ENCODE peak calls at places on chromosomes 11 and 22, in four cellular contexts. One of them, this sample, is unnamed.

GRCh38 chr11:6629892-6630631 is 10.8 kb upstream of the TPP1 start:
- DNase-seq in MV-4-11: no peak
- DNase-seq in Ammon's horn: no peak
- DNase-seq in skeletal muscle cell: no peak
- DNase-seq in this sample: no peak

GRCh38 chr11:15897211-15897960 is 459.0 kb downstream of the SOX6 start:
- DNase-seq in Ammon's horn: peak; percentile 61
- DNase-seq in MV-4-11: peak; percentile 79
- DNase-seq in skeletal muscle cell: peak; percentile 11
- DNase-seq in this sample: no peak

GRCh38 chr11:88174627-88175003 is 628 bp downstream of the RAB38 start:
- DNase-seq in skeletal muscle cell: peak; percentile 72
- DNase-seq in MV-4-11: no peak
- DNase-seq in Ammon's horn: no peak
- DNase-seq in this sample: no peak

GRCh38 chr11:61752117-61752924 is at the start of gene MYRF:
- DNase-seq in Ammon's horn: peak; percentile 68
- DNase-seq in MV-4-11: no peak
- DNase-seq in skeletal muscle cell: no peak
- DNase-seq in this sample: no peak

GRCh38 chr22:42879371-42880021 is 22.4 kb upstream of the ARFGAP3 start:
- DNase-seq in Ammon's horn: no peak
- DNase-seq in MV-4-11: no peak
- DNase-seq in skeletal muscle cell: no peak
- DNase-seq in this sample: no peak

GRCh38 chr22:27135582-27135981 is 478.2 kb downstream of the MIAT start:
- DNase-seq in skeletal muscle cell: peak; percentile 54
- DNase-seq in MV-4-11: no peak
- DNase-seq in Ammon's horn: no peak
- DNase-seq in this sample: no peak

GRCh38 chr11:66864172-66864901 is 7.5 kb downstream of the LRFN4 start:
- DNase-seq in skeletal muscle cell: no peak
- DNase-seq in Ammon's horn: no peak
- DNase-seq in MV-4-11: no peak
- DNase-seq in this sample: peak; percentile 47

GRCh38 chr11:40134820-40135219 is 1324.6 kb downstream of the LRRC4C start:
- DNase-seq in Ammon's horn: no peak
- DNase-seq in MV-4-11: no peak
- DNase-seq in skeletal muscle cell: no peak
- DNase-seq in this sample: no peak

GRCh38 chr22:22043296-22044078 is 60.9 kb upstream of the TOP3B start:
- DNase-seq in skeletal muscle cell: no peak
- DNase-seq in MV-4-11: no peak
- DNase-seq in Ammon's horn: no peak
- DNase-seq in this sample: no peak

GRCh38 chr11:12577746-12578644 is 96.2 kb upstream of the TEAD1 start:
- DNase-seq in MV-4-11: no peak
- DNase-seq in Ammon's horn: no peak
- DNase-seq in skeletal muscle cell: no peak
- DNase-seq in this sample: no peak

GRCh38 chr11:1112351-1113191 is 37.9 kb downstream of the MUC2 start:
- DNase-seq in MV-4-11: no peak
- DNase-seq in skeletal muscle cell: no peak
- DNase-seq in Ammon's horn: no peak
- DNase-seq in this sample: no peak

GRCh38 chr11:2772544-2773031 is 72.8 kb upstream of the KCNQ1OT1 start:
- DNase-seq in MV-4-11: peak; percentile 68
- DNase-seq in skeletal muscle cell: peak; percentile 14
- DNase-seq in Ammon's horn: no peak
- DNase-seq in this sample: no peak

GRCh38 chr11:77205467-77206263 is 77.6 kb downstream of the MYO7A start:
- DNase-seq in skeletal muscle cell: no peak
- DNase-seq in Ammon's horn: no peak
- DNase-seq in MV-4-11: no peak
- DNase-seq in this sample: no peak

GRCh38 chr11:114279778-114280532 is 16.2 kb upstream of the NNMT start:
- DNase-seq in skeletal muscle cell: no peak
- DNase-seq in Ammon's horn: no peak
- DNase-seq in MV-4-11: no peak
- DNase-seq in this sample: no peak

GRCh38 chr11:17421781-17422180 is 33.3 kb upstream of the KCNJ11 start:
- DNase-seq in MV-4-11: no peak
- DNase-seq in skeletal muscle cell: no peak
- DNase-seq in Ammon's horn: no peak
- DNase-seq in this sample: peak; percentile 63

GRCh38 chr11:133895551-133895950 is 50.2 kb upstream of the SPATA19 start:
- DNase-seq in MV-4-11: no peak
- DNase-seq in skeletal muscle cell: no peak
- DNase-seq in Ammon's horn: no peak
- DNase-seq in this sample: no peak

GRCh38 chr11:86800076-86800955 is at the start of gene PRSS23:
- DNase-seq in Ammon's horn: peak; percentile 35
- DNase-seq in skeletal muscle cell: no peak
- DNase-seq in MV-4-11: no peak
- DNase-seq in this sample: peak; percentile 29

GRCh38 chr11:134643519-134644042 is 231.5 kb upstream of the B3GAT1 start:
- DNase-seq in MV-4-11: no peak
- DNase-seq in skeletal muscle cell: no peak
- DNase-seq in Ammon's horn: no peak
- DNase-seq in this sample: no peak

This sample was measured in cerebellar cortex.